ENCODE peak calls at places on chromosomes 13 and 19, in six cellular contexts. A, R, F, M, D and K are unnamed samples.

GRCh38 chr19:10270180-10270615 is 722 bp upstream of the ICAM1 start:
- DNase-seq in R (peak; percentile 20), A (peak; percentile 74), F (no peak), M (no peak), D (peak; percentile 69), K (no peak)

GRCh38 chr19:7349961-7350711 is 1.4 kb downstream of the ARHGEF18 start:
- DNase-seq in D (no peak), F (no peak), R (no peak), M (no peak), A (no peak), K (no peak)

GRCh38 chr13:80214050-80214449 is 126.9 kb downstream of the SPRY2 start:
- DNase-seq in R (no peak), A (no peak), D (no peak), M (no peak), F (peak; percentile 74), K (peak; percentile 72)

GRCh38 chr19:41402010-41402409 is 4.4 kb downstream of the BCKDHA start:
- DNase-seq in A (no peak), D (no peak), F (no peak), R (no peak), M (no peak), K (no peak)

GRCh38 chr13:60158321-60158801 is 5.4 kb downstream of the DIAPH3 start:
- DNase-seq in A (no peak), D (no peak), F (no peak), R (peak; percentile 81), M (no peak), K (no peak)

GRCh38 chr13:76852991-76853390 is 33.2 kb downstream of the KCTD12 start:
- DNase-seq in A (peak; percentile 63), F (peak; percentile 89), M (no peak), D (no peak), R (no peak), K (peak; percentile 91)

GRCh38 chr19:39582891-39583625 is 19.3 kb upstream of the LGALS13 start:
- DNase-seq in D (no peak), A (no peak), R (no peak), M (no peak), F (no peak), K (no peak)

GRCh38 chr19:7267792-7268736 is 26.1 kb downstream of the INSR start:
- DNase-seq in D (no peak), F (no peak), R (no peak), M (no peak), A (no peak), K (no peak)

GRCh38 chr13:97434417-97435296 is 688 bp downstream of the RAP2A start:
- DNase-seq in M (no peak), R (no peak), F (peak; percentile 41), D (peak; percentile 29), A (peak; percentile 62), K (peak; percentile 21)

GRCh38 chr13:46726347-46726746 is 70.6 kb downstream of the ESD start:
- DNase-seq in A (no peak), M (no peak), F (no peak), D (no peak), R (no peak), K (no peak)

GRCh38 chr13:111882351-111882750 is 184.6 kb upstream of the SOX1 start:
- DNase-seq in F (no peak), M (no peak), D (no peak), R (no peak), A (no peak), K (no peak)

GRCh38 chr13:32284927-32285632 is 30.1 kb downstream of the ZAR1L start:
- DNase-seq in R (peak; percentile 44), F (peak; percentile 91), D (no peak), M (peak; percentile 7), A (peak; percentile 63), K (peak; percentile 90)

GRCh38 chr13:103973740-103974139 is 907.5 kb upstream of the SLC10A2 start:
- DNase-seq in R (no peak), A (no peak), D (no peak), M (no peak), F (no peak), K (no peak)

DNA sequence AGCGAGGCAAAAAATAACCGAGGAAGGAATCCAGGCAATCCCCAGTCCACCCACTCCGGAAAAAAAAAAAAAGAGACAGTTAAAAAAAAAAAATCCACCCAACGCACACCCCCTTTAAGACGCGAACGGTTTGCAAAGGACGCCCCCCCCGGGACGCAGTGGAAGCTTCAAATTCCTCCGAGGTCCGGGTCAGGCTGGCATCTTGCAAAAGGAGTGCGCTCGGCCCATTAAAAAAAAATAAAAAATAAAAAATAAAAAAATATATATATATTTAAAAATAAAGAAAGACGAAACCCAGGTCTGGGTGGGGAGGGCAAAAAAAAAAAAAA is 235 bp upstream of the CACNA1A start:
- DNase-seq in A (peak; percentile 73), R (peak; percentile 57), D (no peak), M (no peak), F (peak; percentile 7), K (no peak)
- H3K27me3 ChIP-seq in A (peaks cover 9% of the 10 kb centered on the region), R (peaks cover 70% of the 10 kb centered on the region), D (peaks cover 27% of the 10 kb centered on the region), M (peaks cover 67% of the 10 kb centered on the region), F (peaks cover 19% of the 10 kb centered on the region), K (peaks cover 43% of the 10 kb centered on the region)

DNA sequence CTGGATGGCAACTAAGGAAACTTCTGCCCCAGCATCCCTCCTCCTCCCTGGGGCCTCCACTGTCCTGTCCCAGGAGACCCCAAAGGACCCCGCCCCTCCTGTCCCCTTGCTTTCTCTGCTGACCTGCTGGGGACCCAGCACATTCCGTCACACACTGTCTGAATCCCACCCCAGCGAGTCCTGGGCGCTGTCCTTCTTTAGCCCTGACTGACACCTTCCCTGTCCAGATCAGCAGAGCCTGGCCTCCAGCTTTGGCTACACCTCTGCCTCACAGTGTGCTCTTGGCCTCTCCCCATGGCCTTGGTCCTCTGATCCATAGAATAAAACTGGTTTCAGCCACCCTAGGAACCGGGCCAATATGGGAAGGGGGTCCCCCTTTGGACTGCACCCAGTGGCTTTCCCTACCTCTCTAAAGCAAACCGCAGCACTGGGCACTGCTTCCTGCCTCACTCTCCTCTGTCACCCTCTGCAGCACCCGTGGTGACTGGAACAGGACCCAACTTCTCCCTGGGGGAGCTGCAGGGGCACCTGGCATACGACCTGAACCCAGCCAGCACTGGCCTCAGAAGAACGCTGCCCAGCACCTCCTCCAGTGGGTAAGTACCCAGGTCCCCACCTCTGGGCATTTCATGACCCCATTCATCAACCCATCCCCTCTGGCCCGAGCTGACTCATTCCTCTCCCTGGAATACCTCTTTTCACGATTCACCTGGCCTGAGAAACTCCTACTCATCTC is 46.4 kb downstream of the SMIM24 start:
- DNase-seq in F (no peak), A (no peak), R (no peak), D (no peak), M (no peak), K (no peak)
- H3K9ac ChIP-seq in F (no peak overlapping the region), A (peak overlapping the region; percentile 73), R (no peak overlapping the region), D (peak overlapping the region; percentile 16), M (peak overlapping the region; percentile 71), K (peak overlapping the region; percentile 84)

GRCh38 chr13:99969368-99969933 is 2.1 kb downstream of the ZIC5 start:
- DNase-seq in F (no peak), M (no peak), D (peak; percentile 12), R (peak; percentile 58), A (no peak), K (no peak)
- TF ChIP-seq EZH2 in F (no peak), M (no peak), D (no peak), R (no peak), A (no peak), K (peak; percentile 96)

GRCh38 chr13:27005556-27005955 is 166.1 kb downstream of the USP12 start:
- DNase-seq in F (peak; percentile 39), A (no peak), D (no peak), R (peak; percentile 23), M (no peak), K (peak; percentile 24)
- H3K27me3 ChIP-seq in F (peaks cover 11% of the 10 kb centered on the region), A (peaks cover 34% of the 10 kb centered on the region), D (peaks cover 22% of the 10 kb centered on the region), R (peaks cover 30% of the 10 kb centered on the region), M (no peaks in the 10 kb centered on the region), K (peaks cover 19% of the 10 kb centered on the region)

GRCh38 chr13:39822437-39822836 is 167.0 kb downstream of the COG6 start:
- DNase-seq in D (no peak), M (no peak), R (no peak), A (no peak), F (peak; percentile 6), K (no peak)
- H3K9ac ChIP-seq in D (no peak overlapping the region), M (no peak overlapping the region), R (no peak overlapping the region), A (no peak overlapping the region), F (no peak overlapping the region), K (no peak overlapping the region)

DNA sequence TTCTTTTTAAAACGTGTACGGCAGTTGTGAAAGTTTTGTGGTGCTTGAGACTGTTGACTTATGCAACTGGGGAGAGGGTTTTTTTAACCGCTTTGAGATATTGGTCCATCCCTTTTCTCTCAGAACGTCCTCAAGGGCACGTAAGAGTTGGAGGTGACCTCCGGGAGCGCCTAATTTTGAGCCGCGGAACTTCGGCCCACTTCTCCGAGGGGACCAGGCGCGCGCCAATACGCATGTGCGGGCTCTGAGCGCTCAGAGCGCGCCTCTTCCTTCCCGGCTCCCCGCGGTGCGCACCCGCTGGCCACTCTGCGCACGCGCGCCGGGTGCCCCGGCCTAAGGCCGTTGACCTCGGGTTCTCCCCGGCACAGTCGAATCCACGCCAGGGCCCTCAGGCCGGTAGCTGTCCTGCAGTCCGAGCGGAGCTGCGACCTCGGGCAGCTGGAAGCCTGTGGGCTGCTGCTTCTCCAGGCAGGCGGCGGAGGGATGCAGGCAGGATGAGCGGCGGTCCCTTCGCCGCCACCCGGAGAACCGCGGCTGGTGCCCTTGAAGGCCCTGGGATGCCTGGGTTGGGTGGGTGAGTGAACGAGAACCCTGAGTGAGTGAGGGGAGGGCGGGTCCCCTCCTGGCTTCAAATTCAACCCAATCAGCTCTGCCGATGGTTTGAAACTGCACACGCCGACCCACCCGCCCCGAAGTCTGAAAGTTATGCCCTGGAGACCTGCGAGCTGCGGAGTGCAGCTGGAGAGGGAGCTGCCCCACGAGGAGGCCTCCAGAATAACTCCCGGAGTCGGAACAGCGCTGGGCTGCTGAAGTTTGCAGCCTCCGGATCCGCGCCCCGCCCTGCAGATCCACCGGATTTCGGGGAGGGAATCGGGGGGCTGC is 7.3 kb downstream of the POU4F1 start:
- DNase-seq in A (no peak), M (no peak), D (no peak), F (no peak), R (peak; percentile 81), K (no peak)
- TF ChIP-seq EZH2 in A (no peak), M (no peak), D (no peak), F (peak; percentile 52), R (peak; percentile 36), K (peak; percentile 83)

DNA sequence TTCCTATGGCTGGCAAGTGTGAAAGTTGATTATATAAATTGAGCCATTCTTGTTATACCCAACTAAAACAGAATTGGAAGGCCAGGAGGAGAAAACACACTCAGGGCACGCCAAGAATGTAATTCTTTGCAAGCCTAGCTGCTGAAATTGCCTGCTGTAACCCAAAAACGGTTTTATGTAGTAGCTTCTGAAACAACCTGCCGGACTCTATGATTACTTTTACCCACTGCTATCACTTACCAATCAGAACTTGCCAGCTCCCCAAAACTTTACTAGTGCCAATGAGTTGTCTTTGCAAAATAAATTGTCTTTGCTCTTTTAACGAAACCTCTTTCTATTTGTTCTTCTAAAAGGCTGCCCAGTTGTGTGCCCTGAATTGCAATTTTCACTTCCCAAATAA is 62.9 kb upstream of the ZNF599 start:
- DNase-seq in F (no peak), A (no peak), D (no peak), M (no peak), R (no peak), K (no peak)
- H3K27me3 ChIP-seq in F (no peaks in the 10 kb centered on the region), A (peaks cover 17% of the 10 kb centered on the region), D (peaks cover 2% of the 10 kb centered on the region), M (peaks cover 16% of the 10 kb centered on the region), R (peaks cover 21% of the 10 kb centered on the region), K (no peaks in the 10 kb centered on the region)